ENCODE peak calls at places on chromosomes 6 and 20, in seven cellular contexts. G, A, E, K, Y, I and R are unnamed samples.

GRCh38 chr6:16868968-16869367 is 107.7 kb upstream of the ATXN1 start:
- DNase-seq in G (no peak), A (no peak), E (no peak), K (no peak), Y (no peak), I (no peak), R (no peak)

GRCh38 chr6:36501686-36502085 is 45.6 kb downstream of the STK38 start:
- DNase-seq in G (no peak), A (no peak), E (no peak), K (no peak), Y (no peak), I (no peak), R (no peak)

GRCh38 chr6:52403086-52403485 is 17.1 kb upstream of the EFHC1 start:
- DNase-seq in G (no peak), A (no peak), E (no peak), K (no peak), Y (no peak), I (peak), R (no peak)

GRCh38 chr6:34288581-34288980 is 39.8 kb upstream of the SMIM29 start:
- DNase-seq in G (no peak), A (no peak), E (no peak), K (no peak), Y (peak), I (no peak), R (no peak)

GRCh38 chr6:64224819-64225218 is 589.2 kb downstream of the PHF3 start:
- DNase-seq in G (no peak), A (peak), E (no peak), K (no peak), Y (no peak), I (no peak), R (no peak)

GRCh38 chr20:49397525-49397924 is 84.9 kb downstream of the KCNB1 start:
- DNase-seq in G (no peak), A (no peak), E (no peak), K (no peak), Y (no peak), I (no peak), R (no peak)

GRCh38 chr6:167804281-167805013 is 22.3 kb upstream of the AFDN start:
- DNase-seq in G (no peak), A (no peak), E (no peak), K (no peak), Y (no peak), I (no peak), R (no peak)

GRCh38 chr6:34234667-34235604 is 1.7 kb upstream of the HMGA1 start:
- DNase-seq in G (peak), A (no peak), E (no peak), K (peak), Y (no peak), I (peak), R (no peak)

GRCh38 chr6:82264824-82265223 is 17.3 kb upstream of the IBTK start:
- DNase-seq in G (no peak), A (no peak), E (no peak), K (no peak), Y (no peak), I (no peak), R (no peak)

GRCh38 chr6:20976391-20976790 is 442.1 kb downstream of the CDKAL1 start:
- DNase-seq in G (no peak), A (no peak), E (no peak), K (no peak), Y (no peak), I (no peak), R (no peak)

GRCh38 chr6:144405173-144405572 is 120.0 kb downstream of the UTRN start:
- DNase-seq in G (no peak), A (no peak), E (no peak), K (no peak), Y (no peak), I (no peak), R (no peak)

GRCh38 chr20:49610701-49611538 is 43.0 kb upstream of the PTGIS start:
- DNase-seq in G (peak), A (peak), E (peak), K (peak), Y (peak), I (peak), R (peak)

GRCh38 chr6:11632795-11633511 is 95.4 kb downstream of the TMEM170B start:
- DNase-seq in G (no peak), A (no peak), E (no peak), K (no peak), Y (no peak), I (no peak), R (no peak)

GRCh38 chr6:11428895-11429294 is 108.7 kb upstream of the TMEM170B start:
- DNase-seq in G (no peak), A (no peak), E (no peak), K (no peak), Y (no peak), I (no peak), R (no peak)

GRCh38 chr6:110852769-110853168 is 21.8 kb upstream of the AMD1 start:
- DNase-seq in G (no peak), A (no peak), E (no peak), K (no peak), Y (no peak), I (no peak), R (no peak)

GRCh38 chr6:158803733-158804143 is 15.4 kb downstream of the EZR start:
- DNase-seq in G (no peak), A (peak), E (no peak), K (no peak), Y (peak), I (no peak), R (peak)

GRCh38 chr6:56087421-56087820 is 160.0 kb downstream of the COL21A1 start:
- DNase-seq in G (no peak), A (peak), E (no peak), K (no peak), Y (no peak), I (no peak), R (no peak)

GRCh38 chr6:19759117-19759880 is 77.9 kb upstream of the ID4 start:
- DNase-seq in G (no peak), A (no peak), E (no peak), K (no peak), Y (no peak), I (no peak), R (no peak)

GRCh38 chr6:108576724-108577123 is 16.0 kb downstream of the FOXO3 start:
- DNase-seq in G (no peak), A (no peak), E (no peak), K (no peak), Y (no peak), I (no peak), R (no peak)

GRCh38 chr6:129852257-129852858 is 8.8 kb downstream of the TMEM244 start:
- DNase-seq in G (no peak), A (no peak), E (peak), K (no peak), Y (no peak), I (no peak), R (no peak)

GRCh38 chr6:33592595-33593413 is 12.7 kb upstream of the BAK1 start:
- DNase-seq in G (peak), A (no peak), E (no peak), K (peak), Y (peak), I (peak), R (no peak)

GRCh38 chr6:134636221-134636830 is 313.6 kb downstream of the ALDH8A1 start:
- DNase-seq in G (no peak), A (no peak), E (no peak), K (peak), Y (peak), I (no peak), R (no peak)

GRCh38 chr6:147016440-147016839 is 187.8 kb upstream of the STXBP5 start:
- DNase-seq in G (no peak), A (no peak), E (no peak), K (no peak), Y (no peak), I (no peak), R (no peak)

GRCh38 chr20:2602046-2602735 is 50.2 kb upstream of the NOP56 start:
- DNase-seq in G (no peak), A (no peak), E (peak), K (no peak), Y (no peak), I (no peak), R (no peak)

GRCh38 chr6:34115396-34116314 is 30.2 kb downstream of the GRM4 start:
- DNase-seq in G (no peak), A (peak), E (peak), K (no peak), Y (peak), I (no peak), R (no peak)

GRCh38 chr6:44270526-44271405 is 516 bp downstream of the TMEM151B start:
- DNase-seq in G (no peak), A (no peak), E (no peak), K (no peak), Y (no peak), I (no peak), R (no peak)

GRCh38 chr6:6230286-6230685 is 90.2 kb downstream of the F13A1 start:
- DNase-seq in G (no peak), A (no peak), E (no peak), K (peak), Y (no peak), I (peak), R (no peak)

GRCh38 chr6:138293428-138293827 is 75.1 kb upstream of the PBOV1 start:
- DNase-seq in G (no peak), A (no peak), E (no peak), K (no peak), Y (no peak), I (no peak), R (no peak)

GRCh38 chr6:27889628-27890315 is 22.4 kb downstream of the OR2B2 start:
- DNase-seq in G (no peak), A (no peak), E (no peak), K (no peak), Y (no peak), I (no peak), R (no peak)

GRCh38 chr6:104648347-104648746 is 211.4 kb downstream of the HACE1 start:
- DNase-seq in G (no peak), A (no peak), E (no peak), K (no peak), Y (no peak), I (no peak), R (no peak)

GRCh38 chr20:36862857-36863668 is 12.9 kb upstream of the TLDC2 start:
- DNase-seq in G (no peak), A (no peak), E (no peak), K (no peak), Y (no peak), I (no peak), R (no peak)

GRCh38 chr6:135145509-135145865 is 35.6 kb upstream of the MYB start:
- DNase-seq in G (no peak), A (no peak), E (no peak), K (no peak), Y (no peak), I (no peak), R (no peak)

GRCh38 chr6:5167501-5167900 is 82.4 kb downstream of the PPP1R3G start:
- DNase-seq in G (no peak), A (no peak), E (no peak), K (no peak), Y (no peak), I (no peak), R (no peak)

GRCh38 chr6:30378290-30378937 is 33.5 kb downstream of the RPP21 start:
- DNase-seq in G (no peak), A (no peak), E (no peak), K (no peak), Y (no peak), I (no peak), R (no peak)

GRCh38 chr20:47574616-47575401 is 73.1 kb downstream of the NCOA3 start:
- DNase-seq in G (no peak), A (no peak), E (peak), K (no peak), Y (peak), I (no peak), R (no peak)

GRCh38 chr20:36544134-36545018 is 3.1 kb downstream of the MYL9 start:
- DNase-seq in G (peak), A (peak), E (no peak), K (no peak), Y (no peak), I (no peak), R (no peak)

GRCh38 chr20:34562643-34563042 is 4.1 kb downstream of the MAP1LC3A start:
- DNase-seq in G (no peak), A (no peak), E (peak), K (no peak), Y (no peak), I (no peak), R (no peak)
- TF ChIP-seq CTCF in G (peak), A (peak), E (peak), K (no peak), Y (peak), I (no peak), R (peak)

GRCh38 chr6:122615409-122615808 is 5.2 kb downstream of the PKIB start:
- DNase-seq in G (no peak), A (no peak), E (no peak), K (no peak), Y (no peak), I (no peak), R (no peak)

GRCh38 chr6:122609881-122610689 is at the start of gene PKIB:
- DNase-seq in G (peak), A (peak), E (peak), K (peak), Y (peak), I (peak), R (no peak)

GRCh38 chr6:122614303-122614702 is 4.1 kb downstream of the PKIB start:
- DNase-seq in G (no peak), A (no peak), E (no peak), K (no peak), Y (no peak), I (no peak), R (no peak)

GRCh38 chr6:122612838-122613237 is 2.6 kb downstream of the PKIB start:
- DNase-seq in G (no peak), A (no peak), E (no peak), K (no peak), Y (no peak), I (no peak), R (no peak)

DNA sequence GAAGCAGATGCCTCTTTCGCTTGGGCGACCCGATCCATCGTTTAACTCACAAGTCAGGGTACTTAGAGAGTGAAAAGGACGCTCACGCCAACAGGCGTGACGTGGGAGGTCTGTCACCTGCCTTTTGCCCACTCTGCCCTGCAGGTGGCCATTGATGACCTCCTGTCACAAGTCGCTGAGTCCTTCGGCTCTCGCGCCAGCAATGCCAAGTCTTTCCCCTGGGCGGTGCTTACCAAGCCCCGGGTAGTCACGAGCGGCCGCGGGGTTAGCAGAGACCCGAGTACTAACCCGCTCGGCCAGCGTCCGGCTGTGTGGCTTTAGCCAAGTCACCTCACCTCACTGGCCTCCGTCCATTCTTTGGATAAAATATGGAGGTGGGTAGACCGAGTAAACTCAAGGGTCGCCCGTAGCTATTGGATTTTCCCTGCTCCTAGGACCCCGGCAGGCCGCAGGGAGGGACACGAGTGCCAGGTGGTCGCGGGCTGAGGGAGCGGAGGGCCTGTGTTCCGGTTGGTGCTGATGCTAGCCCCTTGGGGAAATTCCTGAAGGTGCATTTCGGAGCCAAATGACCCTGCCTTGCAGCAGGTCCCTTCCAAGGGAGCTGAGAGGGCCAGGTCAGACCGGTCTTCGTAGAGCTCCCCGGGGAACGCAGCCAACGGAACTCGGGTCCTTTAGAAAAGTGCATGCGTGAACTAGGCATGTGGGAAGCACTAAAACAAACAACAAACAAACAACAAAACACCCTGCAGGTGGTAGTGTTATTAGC is 668 bp downstream of the PKIB start:
- DNase-seq in G (peak), A (no peak), E (peak), K (peak), Y (peak), I (peak), R (no peak)
- TF ChIP-seq CTCF in G (no peak), A (no peak), E (peak), K (peak), Y (no peak), I (no peak), R (no peak)

GRCh38 chr6:160104821-160105517 is 16.6 kb upstream of the SLC22A1 start:
- DNase-seq in G (no peak), A (no peak), E (no peak), K (no peak), Y (no peak), I (no peak), R (no peak)
- TF ChIP-seq CTCF in G (no peak), A (no peak), E (no peak), K (no peak), Y (no peak), I (no peak), R (no peak)

DNA sequence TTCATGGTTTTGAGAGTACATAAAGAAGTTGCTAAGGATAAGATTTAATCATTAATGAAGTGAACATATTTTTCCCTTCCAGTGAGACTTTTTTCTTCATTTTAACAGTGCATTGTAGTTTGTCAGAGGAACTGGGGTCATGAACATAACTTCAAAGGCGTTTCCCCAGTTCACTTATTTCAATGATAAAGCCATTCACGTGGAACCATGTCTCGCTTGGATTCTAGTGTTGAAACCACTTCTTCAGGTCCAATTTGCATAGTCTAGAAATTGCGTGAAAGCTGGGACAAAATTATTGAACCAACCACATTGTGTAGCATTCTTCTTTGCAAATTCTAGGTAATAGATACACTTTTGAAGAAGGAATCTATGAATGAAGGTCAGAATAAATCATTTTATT is 197.0 kb downstream of the CLIC5 start:
- DNase-seq in G (no peak), A (no peak), E (no peak), K (no peak), Y (no peak), I (no peak), R (no peak)
- TF ChIP-seq CTCF in G (no peak), A (no peak), E (no peak), K (no peak), Y (no peak), I (no peak), R (no peak)

GRCh38 chr6:31922942-31923341 is 4.6 kb upstream of the C2 start:
- DNase-seq in G (no peak), A (no peak), E (peak), K (no peak), Y (no peak), I (no peak), R (no peak)
- TF ChIP-seq CTCF in G (peak), A (no peak), E (no peak), K (no peak), Y (peak), I (no peak), R (no peak)

GRCh38 chr6:164039954-164040375 is 625.4 kb downstream of the QKI start:
- DNase-seq in G (peak), A (no peak), E (no peak), K (peak), Y (no peak), I (peak), R (no peak)
- TF ChIP-seq CTCF in G (no peak), A (no peak), E (no peak), K (no peak), Y (no peak), I (no peak), R (no peak)

GRCh38 chr20:24502184-24502583 is 32.8 kb downstream of the SYNDIG1 start:
- DNase-seq in G (no peak), A (no peak), E (no peak), K (no peak), Y (no peak), I (no peak), R (no peak)
- TF ChIP-seq CTCF in G (no peak), A (no peak), E (no peak), K (no peak), Y (no peak), I (no peak), R (no peak)